ENCODE peak calls at places on chromosomes 4 and X, in five cellular contexts. C is omental fat pad; Z is activated CD8-positive, alpha-beta T cell treated with anti-CD3 and anti-CD28 coated beads for 36 hours; J is hepatocyte; R is GM06990. F is an unnamed sample.

GRCh38 chr4:5982156-5982973 is 35.9 kb downstream of the C4orf50 start:
- DNase-seq in R (no peak), J (no peak), C (no peak), Z (no peak), F (no peak)

GRCh38 chr4:77819409-77819835 is 254 bp upstream of the CNOT6L start:
- DNase-seq in J (peak; percentile 81), R (no peak), Z (no peak), C (no peak), F (peak; percentile 66)

GRCh38 chr4:142845293-142846070 is 619 bp downstream of the INPP4B start:
- DNase-seq in J (peak; percentile 28), R (peak; percentile 4), Z (peak; percentile 2), C (no peak), F (peak; percentile 4)

GRCh38 chr4:13641084-13641483 is 13.6 kb upstream of the BOD1L1 start:
- DNase-seq in R (no peak), Z (no peak), J (no peak), C (no peak), F (no peak)

GRCh38 chr4:41881931-41882621 is 53.2 kb upstream of the TMEM33 start:
- DNase-seq in R (no peak), Z (no peak), J (no peak), C (no peak), F (no peak)

GRCh38 chrX:140664939-140665338 is 44.6 kb upstream of the LINC00632 start:
- DNase-seq in J (peak; percentile 13), R (no peak), C (no peak), Z (no peak), F (peak; percentile 12)

GRCh38 chr4:3313139-3313538 is 20.3 kb downstream of the RGS12 start:
- DNase-seq in J (no peak), Z (no peak), C (no peak), R (no peak), F (no peak)

GRCh38 chrX:64190136-64190740 is 15.3 kb downstream of the AMER1 start:
- DNase-seq in R (no peak), J (no peak), Z (no peak), C (no peak), F (no peak)

GRCh38 chr4:153428816-153429592 is 37.2 kb upstream of the TMEM131L start:
- DNase-seq in Z (no peak), J (no peak), R (no peak), C (no peak), F (no peak)

DNA sequence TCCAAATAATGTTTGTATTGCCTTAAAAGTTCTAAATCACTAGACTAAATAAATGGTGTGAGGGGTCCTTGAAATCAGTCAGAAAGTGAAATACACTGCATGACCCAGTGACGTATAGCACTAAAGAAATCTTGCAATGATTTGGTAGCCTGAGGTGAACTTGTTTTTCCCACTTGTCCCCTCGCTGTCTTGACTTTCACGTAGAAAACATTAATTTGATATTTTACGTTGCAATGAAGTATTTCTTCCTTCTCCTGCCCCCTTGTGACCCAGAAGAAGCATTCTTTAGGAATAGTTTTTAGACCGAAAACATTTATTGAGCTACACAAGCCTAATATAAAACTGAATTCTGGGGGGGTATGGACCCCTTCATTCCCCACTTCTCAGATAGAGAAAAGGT is 3.7 kb downstream of the KLB start:
- DNase-seq in C (no peak), J (no peak), R (no peak), Z (no peak), F (no peak)
- TF ChIP-seq CTCF in C (no peak), J (no peak), R (peak; percentile 24), Z (no peak), F (peak; percentile 13)

DNA sequence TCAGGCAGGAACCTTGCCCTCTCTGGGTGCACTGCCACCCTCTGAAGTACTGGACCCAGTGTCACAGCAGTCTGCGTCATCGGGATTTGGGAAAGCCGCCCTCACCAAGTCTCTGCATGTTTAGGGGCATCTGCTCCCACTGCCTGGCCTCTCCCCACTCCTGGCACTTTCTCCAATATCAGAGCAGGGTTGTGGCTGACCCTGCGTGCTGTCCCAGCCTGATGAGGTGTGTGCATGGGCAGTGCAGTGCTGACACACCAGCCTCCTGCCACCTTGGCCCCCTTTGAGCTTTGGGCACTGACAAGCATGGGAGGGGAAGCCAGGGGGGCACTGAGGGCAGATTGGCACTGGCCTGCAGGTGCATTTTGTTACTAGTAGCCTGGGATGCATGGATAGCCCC is 652.5 kb downstream of the GABRG1 start:
- DNase-seq in J (no peak), Z (no peak), C (no peak), R (no peak), F (no peak)
- TF ChIP-seq CTCF in J (no peak), Z (no peak), C (no peak), R (no peak), F (no peak)

DNA sequence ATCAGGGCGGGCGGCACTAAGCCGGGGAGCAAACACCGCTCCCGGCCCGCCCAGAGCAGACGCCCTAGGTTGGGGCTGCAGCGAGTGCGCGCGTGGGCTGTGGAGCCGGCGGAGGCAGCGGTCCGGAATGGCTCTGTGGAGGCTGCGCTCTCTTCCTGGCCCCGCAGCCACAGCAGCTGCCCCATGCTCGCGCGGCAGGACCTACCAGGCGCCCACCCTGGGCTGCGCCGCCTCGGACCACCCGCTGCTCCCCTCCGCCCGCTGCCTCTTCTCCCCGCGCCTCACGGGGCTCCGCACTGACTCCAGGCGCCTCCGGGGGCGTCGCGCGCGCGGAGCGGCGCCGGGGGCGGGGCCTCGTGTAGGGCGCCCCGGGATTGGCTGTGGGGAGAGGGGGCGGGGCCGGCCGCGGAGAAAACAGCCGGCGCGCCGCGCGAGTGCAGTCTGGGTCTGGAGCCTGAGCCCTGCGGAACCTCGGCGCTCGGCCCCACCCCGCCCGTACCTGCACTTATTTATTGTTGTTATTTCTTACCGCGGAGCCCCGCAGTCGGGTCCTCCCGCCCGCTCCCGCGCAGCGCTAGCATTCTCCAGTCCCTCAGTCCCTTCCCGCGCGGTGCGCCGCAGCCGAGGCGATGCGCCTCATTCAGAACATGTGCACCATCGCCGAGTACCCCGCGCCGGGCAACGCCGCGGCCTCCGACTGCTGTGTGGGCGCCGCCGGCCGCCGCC is at the start of gene RASL11B:
- DNase-seq in C (peak; percentile 59), J (peak; percentile 93), R (peak; percentile 85), Z (peak; percentile 84), F (peak; percentile 98)
- TF ChIP-seq CTCF in C (no peak), J (peak; percentile 6), R (no peak), Z (no peak), F (peak; percentile 11)

GRCh38 chrX:119145241-119145653 is 17.6 kb upstream of the KIAA1210 start:
- DNase-seq in J (peak; percentile 26), R (no peak), Z (peak; percentile 9), C (no peak), F (no peak)
- TF ChIP-seq CTCF in J (peak; percentile 38), R (peak; percentile 50), Z (no peak), C (no peak), F (peak; percentile 26)

DNA sequence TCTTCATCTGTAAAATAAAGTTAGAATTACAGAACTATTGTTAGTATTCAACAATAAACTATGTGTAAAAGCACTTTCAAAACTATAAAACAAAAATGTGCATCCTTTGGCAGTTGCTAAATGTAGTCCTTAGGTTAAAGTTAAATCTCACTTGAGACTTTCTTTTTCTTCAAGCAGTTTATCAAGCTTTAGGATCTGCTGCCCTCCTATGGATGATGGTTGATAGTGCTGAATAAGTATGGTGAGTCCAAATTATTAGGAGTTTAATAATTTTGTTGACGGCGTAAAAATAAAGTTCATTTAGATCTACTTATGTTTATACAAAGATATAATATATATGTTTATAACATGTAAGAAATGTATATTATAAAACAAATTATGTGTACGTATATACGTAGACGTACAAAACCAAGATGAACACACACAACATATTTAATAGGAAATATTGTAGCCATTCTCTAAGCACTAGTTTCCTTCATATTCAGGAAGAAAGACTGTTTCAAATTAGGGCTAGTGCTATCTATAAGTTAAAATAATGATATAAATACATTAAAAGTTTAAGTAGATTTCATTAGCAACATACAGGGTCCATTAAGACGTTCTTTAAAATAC is 22.3 kb downstream of the UGT2A2 start:
- DNase-seq in Z (no peak), C (no peak), J (peak; percentile 69), R (no peak), F (no peak)
- TF ChIP-seq CTCF in Z (no peak), C (no peak), J (peak; percentile 82), R (peak; percentile 38), F (peak; percentile 16)

GRCh38 chr4:124111922-124112321 is 600.6 kb downstream of the ANKRD50 start:
- DNase-seq in Z (no peak), J (peak; percentile 71), C (no peak), R (no peak), F (no peak)
- TF ChIP-seq CTCF in Z (no peak), J (peak; percentile 79), C (no peak), R (peak; percentile 37), F (peak; percentile 37)

DNA sequence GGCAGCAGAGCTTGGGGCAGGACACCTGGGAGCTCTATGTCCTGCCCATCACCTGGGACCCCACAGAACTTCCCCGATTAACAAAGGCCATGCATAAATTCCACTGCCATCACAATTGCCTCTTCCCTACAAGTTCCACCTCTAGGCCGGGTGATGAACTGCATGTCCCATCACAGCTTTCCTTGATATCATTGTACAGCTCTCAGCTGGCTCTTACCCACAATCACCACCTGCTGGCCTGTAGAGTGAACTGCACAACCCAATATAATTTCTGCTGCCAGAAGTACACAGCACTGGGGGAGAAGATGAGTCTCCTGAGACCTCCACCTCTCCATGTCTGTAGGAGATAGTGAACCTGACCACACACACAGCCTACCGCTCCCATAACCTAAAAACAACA is 285.0 kb upstream of the AADAT start:
- DNase-seq in J (peak; percentile 49), C (no peak), Z (peak; percentile 17), R (peak; percentile 16), F (peak; percentile 56)
- TF ChIP-seq CTCF in J (peak; percentile 46), C (no peak), Z (peak; percentile 28), R (peak; percentile 86), F (peak; percentile 81)